ENCODE peak calls at places on chromosome 11, in nine cellular contexts. I is Caco-2; J is uterus; V is thoracic aorta; G is CD8-positive, alpha-beta T cell; M is fibroblast of lung; K is Peyer's patch; Z is PC-3; R is lower lobe of right lung. O is an unnamed sample. For H3K36me3, the result is how much of the 10 kb centered on the place peaks cover.

GRCh38 chr11:22786475-22786874 is 43.1 kb downstream of the SVIP start:
- DNase-seq in I (no peak), J (no peak), V (no peak), G (no peak), M (no peak), K (no peak), Z (no peak), R (no peak), O (peak)

GRCh38 chr11:60922906-60923305 is 1.4 kb upstream of the TMEM132A start:
- DNase-seq in I (peak), J (no peak), V (no peak), G (no peak), M (no peak), K (peak), Z (no peak), R (no peak), O (no peak)

GRCh38 chr11:60005360-60005759 is 11.6 kb upstream of the OOSP4B start:
- DNase-seq in I (no peak), J (no peak), V (no peak), G (no peak), M (no peak), K (no peak), Z (peak), R (no peak), O (no peak)

GRCh38 chr11:67674442-67674871 is at the start of gene ALDH3B2:
- DNase-seq in I (peak), J (no peak), V (no peak), G (no peak), M (no peak), K (no peak), Z (peak), R (no peak), O (no peak)

GRCh38 chr11:94473177-94473799 is 20.4 kb downstream of the MRE11 start:
- DNase-seq in I (no peak), J (no peak), V (no peak), G (no peak), M (no peak), K (no peak), Z (no peak), R (no peak), O (peak)

GRCh38 chr11:26326793-26327400 is 5.0 kb upstream of the ANO3 start:
- DNase-seq in I (no peak), J (no peak), V (no peak), G (no peak), M (no peak), K (no peak), Z (peak), R (no peak), O (no peak)

GRCh38 chr11:70715166-70715565 is 316.8 kb downstream of the CTTN start:
- DNase-seq in I (no peak), J (no peak), V (no peak), G (no peak), M (no peak), K (no peak), Z (no peak), R (no peak), O (no peak)

GRCh38 chr11:134533511-134533910 is 121.5 kb upstream of the B3GAT1 start:
- DNase-seq in I (no peak), J (no peak), V (no peak), G (no peak), M (no peak), K (no peak), Z (no peak), R (no peak), O (no peak)

GRCh38 chr11:69286358-69287327 is 7.3 kb upstream of the MYEOV start:
- DNase-seq in I (no peak), J (no peak), V (no peak), G (no peak), M (no peak), K (no peak), Z (no peak), R (no peak), O (no peak)

GRCh38 chr11:62573006-62573591 is 592 bp downstream of the EEF1G start:
- DNase-seq in I (no peak), J (no peak), V (no peak), G (no peak), M (no peak), K (no peak), Z (no peak), R (no peak), O (no peak)

GRCh38 chr11:77619576-77620198 is 17.9 kb downstream of the CLNS1A start:
- DNase-seq in I (no peak), J (no peak), V (no peak), G (no peak), M (peak), K (no peak), Z (peak), R (no peak), O (no peak)

GRCh38 chr11:114678125-114679036 is at the start of gene NXPE2:
- DNase-seq in I (no peak), J (no peak), V (no peak), G (no peak), M (no peak), K (peak), Z (peak), R (no peak), O (no peak)

GRCh38 chr11:69721745-69722144 is 17.9 kb upstream of the FGF19 start:
- DNase-seq in I (no peak), J (no peak), V (no peak), G (no peak), M (no peak), K (no peak), Z (peak), R (no peak), O (no peak)

GRCh38 chr11:101792814-101793213 is 122.0 kb upstream of the CEP126 start:
- DNase-seq in I (no peak), J (no peak), V (no peak), G (no peak), M (no peak), K (no peak), Z (no peak), R (no peak), O (no peak)

GRCh38 chr11:67400942-67401494 is 640 bp downstream of the PPP1CA start:
- DNase-seq in I (no peak), J (peak), V (no peak), G (no peak), M (no peak), K (no peak), Z (no peak), R (no peak), O (no peak)

GRCh38 chr11:115198301-115198700 is 305.9 kb downstream of the CADM1 start:
- DNase-seq in I (no peak), J (no peak), V (no peak), G (no peak), M (peak), K (no peak), Z (no peak), R (no peak), O (no peak)

GRCh38 chr11:85682330-85683305 is 3.4 kb downstream of the CCDC89 start:
- DNase-seq in I (no peak), J (peak), V (no peak), G (peak), M (peak), K (peak), Z (no peak), R (peak), O (peak)

GRCh38 chr11:113884361-113884836 is 9.0 kb upstream of the USP28 start:
- DNase-seq in I (peak), J (no peak), V (no peak), G (no peak), M (peak), K (no peak), Z (no peak), R (no peak), O (no peak)

GRCh38 chr11:19679952-19680823 is 32.4 kb upstream of the NAV2 start:
- DNase-seq in I (no peak), J (peak), V (peak), G (no peak), M (peak), K (peak), Z (peak), R (peak), O (no peak)

GRCh38 chr11:67581469-67581868 is 2.1 kb upstream of the GSTP1 start:
- DNase-seq in I (peak), J (no peak), V (no peak), G (no peak), M (no peak), K (no peak), Z (no peak), R (peak), O (no peak)

GRCh38 chr11:93727985-93728791 is 13.1 kb downstream of the TAF1D start:
- DNase-seq in I (no peak), J (no peak), V (no peak), G (no peak), M (peak), K (no peak), Z (no peak), R (no peak), O (no peak)

GRCh38 chr11:76766521-76766920 is 16.6 kb upstream of the TSKU start:
- DNase-seq in I (no peak), J (no peak), V (no peak), G (no peak), M (no peak), K (peak), Z (no peak), R (no peak), O (no peak)

GRCh38 chr11:8383627-8384026 is 119.9 kb upstream of the LMO1 start:
- DNase-seq in I (no peak), J (no peak), V (no peak), G (no peak), M (no peak), K (no peak), Z (no peak), R (no peak), O (no peak)

GRCh38 chr11:11876458-11876857 is 34.7 kb downstream of the USP47 start:
- DNase-seq in I (peak), J (no peak), V (no peak), G (no peak), M (no peak), K (no peak), Z (peak), R (no peak), O (no peak)

GRCh38 chr11:11882539-11882938 is 40.8 kb downstream of the USP47 start:
- DNase-seq in I (no peak), J (no peak), V (no peak), G (no peak), M (no peak), K (no peak), Z (peak), R (no peak), O (no peak)

GRCh38 chr11:11884774-11885481 is 43.2 kb downstream of the USP47 start:
- DNase-seq in I (no peak), J (no peak), V (no peak), G (no peak), M (no peak), K (no peak), Z (no peak), R (no peak), O (peak)

DNA sequence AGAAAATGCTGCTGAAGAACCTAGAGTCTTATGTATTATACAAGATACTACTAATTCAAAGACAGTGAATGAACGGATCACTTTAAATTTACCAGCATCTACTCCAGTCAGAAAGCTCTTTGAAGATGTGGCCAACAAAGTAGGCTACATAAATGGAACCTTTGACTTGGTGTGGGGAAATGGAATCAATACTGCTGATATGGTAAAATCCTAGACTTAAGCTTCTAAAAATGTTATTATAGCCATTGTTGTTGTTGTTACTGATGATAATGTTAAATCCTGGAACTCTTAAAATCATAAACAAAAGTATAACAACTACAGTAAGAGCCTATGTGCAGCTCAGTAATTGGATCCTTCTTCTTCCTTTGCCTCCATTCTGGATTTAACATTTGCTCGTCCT is 38.4 kb downstream of the USP47 start:
- DNase-seq in I (no peak), J (no peak), V (no peak), G (no peak), M (no peak), K (no peak), Z (no peak), R (no peak), O (no peak)
- H3K36me3 ChIP-seq in I (under half), J (under half), V (under half), G (under half), M (under half), K (under half), Z (under half), R (under half), O (under half)

DNA sequence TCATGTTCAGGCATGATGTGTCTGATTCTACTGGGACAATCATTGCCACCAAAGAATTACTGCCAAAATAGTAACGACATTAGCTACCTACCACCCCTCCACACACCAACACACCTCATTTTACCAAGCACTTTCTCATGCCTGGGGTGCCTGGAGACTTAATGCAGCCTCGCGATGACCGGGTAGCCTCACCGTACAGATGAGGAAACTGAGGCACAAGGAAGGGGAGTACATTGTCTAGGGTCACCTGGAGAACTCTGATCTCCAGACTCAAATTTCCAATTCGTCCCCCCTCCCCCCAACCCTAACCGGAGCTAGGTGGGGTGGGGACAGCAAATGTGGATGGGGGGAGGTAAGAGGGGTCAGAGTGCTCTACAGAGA is 2.7 kb upstream of the RTN4RL2 start:
- DNase-seq in I (no peak), J (no peak), V (no peak), G (no peak), M (no peak), K (no peak), Z (no peak), R (no peak), O (no peak)
- H3K4me3 ChIP-seq in I (no peak), J (no peak), V (peak), G (peak), M (no peak), K (no peak), Z (peak), R (no peak), O (no peak)

DNA sequence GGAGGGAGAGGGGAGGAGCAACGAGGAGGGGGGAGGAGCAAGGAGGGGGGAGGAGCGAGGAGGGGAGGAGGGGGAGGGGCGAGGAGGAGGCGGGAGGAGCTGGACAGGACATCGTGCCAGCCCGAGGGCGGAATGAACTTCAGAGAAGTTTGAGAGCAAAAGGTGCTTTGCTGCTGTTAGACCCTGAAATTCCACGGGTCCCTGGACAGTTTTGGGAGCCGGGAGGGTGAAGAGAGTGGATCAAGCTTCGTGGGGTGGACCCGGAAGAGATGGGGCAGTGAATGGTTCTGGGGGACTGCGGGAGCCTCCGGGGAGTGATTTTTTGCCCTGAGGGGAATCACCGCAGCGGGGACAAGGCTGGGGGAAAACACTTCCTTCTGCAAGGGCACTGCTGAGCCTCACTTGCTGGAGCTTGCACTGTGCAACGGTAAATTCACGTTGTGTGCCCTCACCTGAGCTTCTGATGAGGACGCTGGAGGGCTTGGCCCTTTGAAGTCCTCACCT is 10.7 kb upstream of the NLRP6 start:
- DNase-seq in I (peak), J (no peak), V (no peak), G (no peak), M (no peak), K (peak), Z (peak), R (peak), O (peak)
- TF ChIP-seq CTCF in I (no peak), J (no peak), V (no peak), G (no peak), M (no peak), K (no peak), Z (no peak), R (no peak), O (no peak)

DNA sequence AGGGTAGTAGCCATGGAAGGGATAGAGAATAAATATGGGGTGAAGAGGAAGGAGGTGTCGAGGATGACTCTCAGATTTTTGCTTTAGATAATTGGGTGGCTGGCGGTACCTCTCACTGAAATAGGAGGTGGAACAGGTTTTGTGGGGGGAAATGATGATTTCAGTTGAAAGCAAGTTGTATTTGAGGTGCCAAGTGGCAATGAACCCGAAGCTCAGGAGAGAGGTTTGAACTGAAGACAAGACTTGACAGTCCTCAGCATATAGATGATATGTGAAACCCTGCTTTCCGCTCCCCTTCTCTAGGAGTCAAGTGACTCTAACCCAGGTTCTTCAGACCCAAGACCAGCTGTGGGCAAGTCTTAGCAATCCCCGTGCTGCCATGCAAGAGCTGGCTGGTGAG is 33.7 kb downstream of the RRP8 start:
- DNase-seq in I (no peak), J (no peak), V (no peak), G (no peak), M (no peak), K (no peak), Z (no peak), R (no peak), O (no peak)
- H3K36me3 ChIP-seq in I (under half), J (under half), V (under half), G (under half), M (under half), K (under half), Z (under half), R (under half), O (under half)

GRCh38 chr11:99422581-99423434 is 402.1 kb downstream of the CNTN5 start:
- DNase-seq in I (no peak), J (no peak), V (no peak), G (no peak), M (peak), K (no peak), Z (peak), R (no peak), O (no peak)
- H3K4me3 ChIP-seq in I (no peak), J (no peak), V (no peak), G (no peak), M (no peak), K (no peak), Z (peak), R (no peak), O (no peak)

DNA sequence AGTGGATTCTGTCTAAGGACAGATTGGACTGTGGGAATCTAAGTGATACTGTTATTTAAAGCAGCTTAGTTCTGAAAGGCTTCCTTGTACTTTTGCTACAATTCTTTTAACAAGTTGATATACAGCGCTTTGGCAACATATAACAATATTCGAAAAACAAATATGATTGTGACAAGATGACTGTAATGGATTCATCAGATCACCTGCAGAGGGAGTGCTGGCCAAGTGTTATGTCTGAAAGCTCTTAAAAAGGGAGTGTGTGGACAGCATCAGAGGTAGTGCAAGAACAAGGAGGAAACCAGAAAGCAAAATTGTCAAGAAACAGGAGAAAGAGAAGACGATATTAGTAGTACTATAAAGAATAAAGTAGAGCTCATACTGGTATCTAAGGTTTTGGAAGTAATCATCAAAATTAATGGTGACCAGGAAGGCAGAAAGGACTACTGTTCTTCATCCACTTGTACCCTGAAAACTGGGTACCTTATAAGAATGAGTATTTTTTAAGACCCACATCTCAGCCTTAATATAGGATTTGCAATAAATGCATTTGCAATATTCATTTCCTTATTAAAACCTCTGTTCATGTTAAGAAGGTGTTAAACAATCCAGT is 1112.0 kb upstream of the CCDC90B start:
- DNase-seq in I (peak), J (no peak), V (no peak), G (no peak), M (no peak), K (no peak), Z (peak), R (no peak), O (no peak)
- TF ChIP-seq CTCF in I (peak), J (no peak), V (no peak), G (no peak), M (no peak), K (no peak), Z (peak), R (peak), O (peak)

GRCh38 chr11:58531865-58532341 is 24.0 kb upstream of the OR5B21 start:
- DNase-seq in I (no peak), J (no peak), V (no peak), G (no peak), M (no peak), K (no peak), Z (no peak), R (no peak), O (no peak)
- H3K36me3 ChIP-seq in I (under half), J (under half), V (under half), G (under half), M (under half), K (under half), Z (under half), R (half or more), O (under half)

GRCh38 chr11:44986315-44986714 is 35.6 kb upstream of the TP53I11 start:
- DNase-seq in I (no peak), J (no peak), V (no peak), G (no peak), M (no peak), K (peak), Z (no peak), R (no peak), O (no peak)

GRCh38 chr11:44985721-44986120 is 35.0 kb upstream of the TP53I11 start:
- DNase-seq in I (no peak), J (no peak), V (no peak), G (no peak), M (no peak), K (peak), Z (no peak), R (no peak), O (no peak)

GRCh38 chr11:44988111-44988510 is 37.4 kb upstream of the TP53I11 start:
- DNase-seq in I (no peak), J (no peak), V (no peak), G (no peak), M (no peak), K (no peak), Z (no peak), R (no peak), O (no peak)

GRCh38 chr11:44988981-44989635 is 38.4 kb upstream of the TP53I11 start:
- DNase-seq in I (no peak), J (no peak), V (no peak), G (no peak), M (no peak), K (no peak), Z (no peak), R (no peak), O (no peak)

GRCh38 chr11:44987506-44987905 is 36.8 kb upstream of the TP53I11 start:
- DNase-seq in I (no peak), J (no peak), V (no peak), G (no peak), M (no peak), K (no peak), Z (no peak), R (no peak), O (no peak)
- H3K4me3 ChIP-seq in I (no peak), J (no peak), V (no peak), G (no peak), M (no peak), K (no peak), Z (no peak), R (no peak), O (no peak)

O was measured in GM06990.